ENCODE peak calls at places on chromosomes 11 and 22, in seven cellular contexts. X is cardiac muscle cell, Q is uterus, E is neuronal stem cell, A is Peyer's patch, B is substantia nigra, K is brain microvascular endothelial cell. H is an unnamed sample.
A peak's percentile ranks its signal among the peaks of the same experiment; 100 is the strongest.

GRCh38 chr11:134142536-134142935 is 73.7 kb downstream of the JAM3 start:
- DNase-seq in X (peak; percentile 65), Q (no peak), E (no peak), A (no peak), B (no peak), K (peak; percentile 25), H (no peak)

GRCh38 chr11:122167100-122167499 is 51.1 kb upstream of the BLID start:
- DNase-seq in X (peak; percentile 86), Q (no peak), E (no peak), A (no peak), B (no peak), K (no peak), H (no peak)

GRCh38 chr22:37647928-37648327 is 8.5 kb downstream of the SH3BP1 start:
- DNase-seq in X (no peak), Q (no peak), E (no peak), A (peak; percentile 90), B (no peak), K (no peak), H (no peak)

GRCh38 chr22:23845661-23846469 is 7.1 kb upstream of the DERL3 start:
- DNase-seq in X (no peak), Q (no peak), E (no peak), A (no peak), B (no peak), K (no peak), H (no peak)

GRCh38 chr11:84249344-84250135 is 963.4 kb upstream of the CCDC90B start:
- DNase-seq in X (no peak), Q (no peak), E (no peak), A (no peak), B (no peak), K (no peak), H (no peak)

GRCh38 chr11:71153005-71153395 is 99.4 kb downstream of the SHANK2 start:
- DNase-seq in X (peak; percentile 12), Q (no peak), E (no peak), A (no peak), B (no peak), K (no peak), H (no peak)

GRCh38 chr11:122748968-122749687 is 89.2 kb upstream of the CRTAM start:
- DNase-seq in X (peak; percentile 88), Q (no peak), E (no peak), A (no peak), B (no peak), K (peak; percentile 96), H (no peak)

GRCh38 chr22:32866953-32867352 is 65.4 kb downstream of the TIMP3 start:
- DNase-seq in X (no peak), Q (no peak), E (no peak), A (no peak), B (no peak), K (no peak), H (no peak)

GRCh38 chr11:71117311-71117710 is 135.1 kb downstream of the SHANK2 start:
- DNase-seq in X (peak; percentile 10), Q (no peak), E (no peak), A (no peak), B (no peak), K (no peak), H (no peak)

GRCh38 chr22:19679476-19680099 is 34.7 kb upstream of the SEPTIN5 start:
- DNase-seq in X (peak; percentile 25), Q (peak; percentile 41), E (no peak), A (no peak), B (peak; percentile 37), K (no peak), H (no peak)

GRCh38 chr22:46791201-46791731 is 28.8 kb downstream of the TBC1D22A start:
- DNase-seq in X (peak; percentile 59), Q (peak; percentile 74), E (no peak), A (peak; percentile 44), B (peak; percentile 36), K (peak; percentile 75), H (peak; percentile 85)

GRCh38 chr22:30245985-30246901 is at the start of gene LIF:
- DNase-seq in X (peak; percentile 69), Q (no peak), E (no peak), A (no peak), B (peak; percentile 17), K (peak; percentile 79), H (no peak)

GRCh38 chr11:9906043-9906791 is 242.3 kb downstream of the SWAP70 start:
- DNase-seq in X (peak; percentile 89), Q (no peak), E (no peak), A (no peak), B (no peak), K (peak; percentile 93), H (no peak)

GRCh38 chr11:2653930-2654739 is 45.7 kb downstream of the KCNQ1OT1 start:
- DNase-seq in X (no peak), Q (no peak), E (no peak), A (no peak), B (no peak), K (no peak), H (no peak)

GRCh38 chr11:101061606-101062005 is 68.0 kb downstream of the PGR start:
- DNase-seq in X (peak; percentile 77), Q (no peak), E (no peak), A (no peak), B (no peak), K (peak; percentile 65), H (no peak)

GRCh38 chr11:12085371-12086251 is 24.8 kb upstream of the MICAL2 start:
- DNase-seq in X (no peak), Q (no peak), E (no peak), A (peak; percentile 26), B (no peak), K (no peak), H (no peak)

GRCh38 chr11:11420512-11420911 is 67.5 kb upstream of the CSNK2A3 start:
- DNase-seq in X (no peak), Q (no peak), E (no peak), A (no peak), B (no peak), K (no peak), H (no peak)

GRCh38 chr22:26492220-26492619 is 8.5 kb downstream of the SRRD start:
- DNase-seq in X (no peak), Q (no peak), E (no peak), A (no peak), B (no peak), K (no peak), H (no peak)

GRCh38 chr22:26499188-26499703 is 13.0 kb downstream of the TFIP11 start:
- DNase-seq in X (no peak), Q (no peak), E (no peak), A (no peak), B (no peak), K (no peak), H (no peak)

GRCh38 chr22:26496456-26496855 is 12.8 kb downstream of the SRRD start:
- DNase-seq in X (no peak), Q (no peak), E (no peak), A (no peak), B (no peak), K (no peak), H (no peak)

GRCh38 chr22:26489447-26490036 is 5.9 kb downstream of the SRRD start:
- DNase-seq in X (no peak), Q (no peak), E (no peak), A (no peak), B (no peak), K (no peak), H (no peak)

DNA sequence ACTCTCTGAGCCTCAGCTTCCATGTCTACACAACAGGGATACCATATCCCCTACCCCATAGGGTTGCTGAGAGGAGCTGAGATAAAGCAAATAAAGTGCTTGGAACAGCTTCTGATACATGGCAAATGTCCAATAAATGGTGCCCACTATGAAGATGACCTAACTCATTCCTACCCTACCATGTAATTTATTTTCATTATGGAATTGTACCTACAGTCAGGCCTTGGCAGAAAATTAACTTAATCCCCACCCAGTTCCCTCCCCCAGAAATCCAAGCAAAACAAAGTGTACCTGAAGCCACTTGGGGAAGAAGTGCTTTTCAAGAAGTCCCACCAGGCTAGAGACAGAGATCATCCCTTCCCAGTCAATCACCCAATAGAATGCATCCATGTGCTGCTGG is 10.8 kb downstream of the SRRD start:
- DNase-seq in X (no peak), Q (no peak), E (no peak), A (no peak), B (no peak), K (no peak), H (no peak)
- H3K27ac ChIP-seq in X (no peak overlapping the region), Q (no peak overlapping the region), E (no peak overlapping the region), A (no peak overlapping the region), B (no peak overlapping the region), K (no peak overlapping the region), H (no peak overlapping the region)

GRCh38 chr11:44150395-44150794 is 54.9 kb downstream of the EXT2 start:
- DNase-seq in X (no peak), Q (no peak), E (no peak), A (no peak), B (no peak), K (no peak), H (no peak)

GRCh38 chr11:44146931-44147330 is 51.5 kb downstream of the EXT2 start:
- DNase-seq in X (no peak), Q (no peak), E (no peak), A (no peak), B (no peak), K (no peak), H (no peak)

GRCh38 chr11:44145011-44145777 is 49.7 kb downstream of the EXT2 start:
- DNase-seq in X (no peak), Q (no peak), E (no peak), A (no peak), B (no peak), K (no peak), H (no peak)

GRCh38 chr11:44149651-44150050 is 54.2 kb downstream of the EXT2 start:
- DNase-seq in X (peak; percentile 54), Q (no peak), E (no peak), A (no peak), B (no peak), K (peak; percentile 22), H (no peak)

GRCh38 chr11:44147751-44148150 is 52.3 kb downstream of the EXT2 start:
- DNase-seq in X (no peak), Q (no peak), E (no peak), A (no peak), B (no peak), K (no peak), H (no peak)
- H3K27ac ChIP-seq in X (no peak overlapping the region), Q (no peak overlapping the region), E (no peak overlapping the region), A (no peak overlapping the region), B (no peak overlapping the region), K (no peak overlapping the region), H (no peak overlapping the region)

DNA sequence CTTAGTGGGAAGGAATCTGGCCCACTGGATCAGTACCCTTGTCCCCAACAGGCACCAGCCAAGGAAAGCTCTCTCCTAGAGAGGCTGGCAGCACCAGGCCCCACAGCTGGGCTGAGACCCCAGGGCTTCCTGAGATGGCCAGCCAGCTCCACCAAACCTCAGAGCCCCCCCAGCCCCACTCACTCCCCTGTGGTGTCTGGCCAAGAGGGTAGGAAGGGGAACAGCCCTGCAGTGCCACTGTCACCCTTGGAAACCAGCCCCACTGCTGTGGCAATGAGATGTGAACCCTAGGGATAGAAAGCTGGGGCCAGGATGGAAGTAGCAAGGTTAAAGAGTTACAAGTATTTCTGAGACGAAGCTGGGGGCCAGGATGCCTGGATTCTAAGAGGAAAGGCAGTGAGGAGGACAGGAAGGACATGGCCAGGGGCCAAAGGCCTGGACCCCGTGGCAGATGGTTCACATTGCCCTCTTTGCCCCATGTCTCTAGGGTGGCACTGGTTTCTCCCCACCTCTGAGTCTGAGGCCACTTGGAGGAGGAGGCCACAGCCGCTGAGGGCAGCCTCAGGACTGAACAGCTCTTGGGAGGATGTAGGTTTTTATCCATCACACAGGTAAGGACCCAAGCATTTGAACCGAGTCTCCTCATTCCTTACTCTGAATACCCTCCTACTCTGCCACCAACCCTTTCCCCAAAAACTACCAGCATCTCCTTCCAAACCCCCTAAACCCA is 28.8 kb downstream of the NRXN2 start:
- DNase-seq in X (no peak), Q (no peak), E (no peak), A (no peak), B (no peak), K (no peak), H (no peak)
- H3K27ac ChIP-seq in X (no peak overlapping the region), Q (no peak overlapping the region), E (no peak overlapping the region), A (no peak overlapping the region), B (peak overlapping the region; percentile 55), K (no peak overlapping the region), H (no peak overlapping the region)

GRCh38 chr11:59012106-59012941 is 73.0 kb downstream of the GLYATL1 start:
- DNase-seq in X (no peak), Q (no peak), E (no peak), A (no peak), B (no peak), K (no peak), H (no peak)
- H3K27ac ChIP-seq in X (no peak overlapping the region), Q (no peak overlapping the region), E (no peak overlapping the region), A (no peak overlapping the region), B (no peak overlapping the region), K (no peak overlapping the region), H (no peak overlapping the region)